ENCODE peak calls at places on chromosomes 6 and 20, in eight cellular contexts. H, E, F, J, Y, A, S and V are unnamed samples.
A peak's percentile ranks its signal among the peaks of the same experiment; 100 is the strongest.

GRCh38 chr6:45923831-45924391 is 91.7 kb downstream of the CLIC5 start:
- ATAC-seq in H (no peak), E (peak; percentile 17), F (no peak), J (no peak), Y (no peak), A (no peak), S (peak; percentile 71), V (peak; percentile 83)

GRCh38 chr6:18753071-18753470 is 365.9 kb downstream of the RNF144B start:
- ATAC-seq in H (no peak), E (no peak), F (no peak), J (no peak), Y (no peak), A (no peak), S (no peak), V (no peak)

GRCh38 chr6:136738178-136739057 is 53.9 kb downstream of the MAP3K5 start:
- ATAC-seq in H (peak; percentile 38), E (peak; percentile 44), F (peak; percentile 75), J (peak; percentile 47), Y (no peak), A (peak; percentile 23), S (no peak), V (no peak)

GRCh38 chr20:16803965-16804792 is 56.0 kb downstream of the OTOR start:
- ATAC-seq in H (no peak), E (peak; percentile 81), F (no peak), J (no peak), Y (peak; percentile 66), A (no peak), S (peak; percentile 44), V (no peak)

GRCh38 chr6:35640017-35640664 is 48.6 kb downstream of the FKBP5 start:
- ATAC-seq in H (no peak), E (no peak), F (no peak), J (no peak), Y (no peak), A (no peak), S (no peak), V (no peak)

GRCh38 chr6:120056085-120056484 is 706.5 kb upstream of the MAN1A1 start:
- ATAC-seq in H (no peak), E (no peak), F (no peak), J (no peak), Y (no peak), A (no peak), S (no peak), V (no peak)

GRCh38 chr6:15254074-15254975 is 8.5 kb downstream of the JARID2 start:
- ATAC-seq in H (no peak), E (peak; percentile 8), F (no peak), J (no peak), Y (no peak), A (no peak), S (peak; percentile 75), V (peak; percentile 79)

GRCh38 chr6:161683400-161683799 is 409.5 kb upstream of the AGPAT4 start:
- ATAC-seq in H (no peak), E (no peak), F (no peak), J (no peak), Y (no peak), A (no peak), S (no peak), V (no peak)

GRCh38 chr6:92922216-92922806 is 497.0 kb downstream of the EPHA7 start:
- ATAC-seq in H (no peak), E (no peak), F (no peak), J (no peak), Y (no peak), A (no peak), S (no peak), V (no peak)

GRCh38 chr6:26187981-26188635 is 100.9 kb downstream of the HFE start:
- ATAC-seq in H (peak; percentile 2), E (peak; percentile 24), F (peak; percentile 54), J (no peak), Y (no peak), A (peak; percentile 20), S (peak; percentile 31), V (peak; percentile 48)

GRCh38 chr6:157420497-157420896 is 39.5 kb downstream of the ZDHHC14 start:
- ATAC-seq in H (no peak), E (no peak), F (no peak), J (no peak), Y (no peak), A (no peak), S (no peak), V (no peak)

GRCh38 chr20:19943021-19943659 is 74.0 kb upstream of the NAA20 start:
- ATAC-seq in H (peak; percentile 8), E (peak; percentile 48), F (peak; percentile 43), J (peak; percentile 8), Y (no peak), A (peak; percentile 60), S (no peak), V (no peak)

GRCh38 chr6:89360415-89360999 is 8.0 kb upstream of the UBE2J1 start:
- ATAC-seq in H (no peak), E (peak; percentile 15), F (no peak), J (no peak), Y (no peak), A (no peak), S (peak; percentile 77), V (no peak)

GRCh38 chr6:160791459-160791858 is 89.4 kb downstream of the PLG start:
- ATAC-seq in H (no peak), E (no peak), F (no peak), J (no peak), Y (no peak), A (no peak), S (peak; percentile 27), V (peak; percentile 36)

GRCh38 chr6:112049051-112049799 is 4.7 kb upstream of the CCN6 start:
- ATAC-seq in H (no peak), E (no peak), F (no peak), J (no peak), Y (no peak), A (no peak), S (no peak), V (no peak)

GRCh38 chr6:14596410-14596809 is 478.8 kb downstream of the CD83 start:
- ATAC-seq in H (no peak), E (peak; percentile 64), F (no peak), J (no peak), Y (no peak), A (no peak), S (peak; percentile 41), V (no peak)

GRCh38 chr6:138113588-138114210 is 6.5 kb upstream of the PERP start:
- ATAC-seq in H (no peak), E (no peak), F (no peak), J (no peak), Y (no peak), A (no peak), S (no peak), V (no peak)

GRCh38 chr20:34886122-34886521 is 9.7 kb downstream of the ACSS2 start:
- ATAC-seq in H (no peak), E (no peak), F (no peak), J (no peak), Y (no peak), A (no peak), S (no peak), V (no peak)

GRCh38 chr20:16111853-16112412 is 461.3 kb downstream of the KIF16B start:
- ATAC-seq in H (no peak), E (peak; percentile 53), F (no peak), J (no peak), Y (no peak), A (no peak), S (peak; percentile 36), V (no peak)

GRCh38 chr6:109991307-109992101 is 13.4 kb downstream of the GPR6 start:
- ATAC-seq in H (no peak), E (no peak), F (no peak), J (no peak), Y (no peak), A (no peak), S (no peak), V (no peak)